ENCODE peak calls at places on chromosomes 7 and 10, in eight cellular contexts. G, N, D, V, J, X, Q and F are unnamed samples.

GRCh38 chr10:102802920-102803534 is 34.2 kb downstream of the CYP17A1 start:
- DNase-seq in N (no peak), D (peak), Q (peak), G (peak), X (peak), V (no peak), J (no peak), F (no peak)

GRCh38 chr7:19519443-19519977 is 189.3 kb downstream of the POLR1F start:
- DNase-seq in X (no peak), J (no peak), G (no peak), V (no peak), N (no peak), Q (no peak), D (peak), F (no peak)

GRCh38 chr10:73931767-73932624 is 21.1 kb downstream of the PLAU start:
- DNase-seq in N (peak), G (no peak), X (no peak), V (peak), Q (no peak), D (no peak), J (peak), F (peak)

GRCh38 chr7:7271094-7271874 is 88.9 kb downstream of the C1GALT1 start:
- DNase-seq in V (no peak), Q (no peak), N (no peak), X (no peak), J (peak), G (no peak), D (no peak), F (peak)

GRCh38 chr7:4842302-4843064 is 19.3 kb downstream of the PAPOLB start:
- DNase-seq in X (peak), V (no peak), J (no peak), D (no peak), G (no peak), Q (no peak), N (no peak), F (no peak)

GRCh38 chr7:133011746-133012145 is 70.1 kb downstream of the CHCHD3 start:
- DNase-seq in N (no peak), G (no peak), D (no peak), V (no peak), Q (no peak), J (no peak), X (no peak), F (no peak)

GRCh38 chr10:98331888-98332287 is 63.9 kb upstream of the LOXL4 start:
- DNase-seq in V (no peak), Q (no peak), D (no peak), N (no peak), X (no peak), G (no peak), J (peak), F (peak)

GRCh38 chr7:142568430-142569097 is 180.7 kb upstream of the PRSS1 start:
- DNase-seq in G (no peak), J (no peak), D (peak), Q (no peak), X (peak), N (no peak), V (no peak), F (no peak)

GRCh38 chr7:66330961-66331360 is 125.8 kb downstream of the TPST1 start:
- DNase-seq in D (no peak), G (peak), V (no peak), J (no peak), N (no peak), Q (peak), X (peak), F (peak)

GRCh38 chr10:132306951-132307751 is 599 bp downstream of the STK32C start:
- DNase-seq in D (no peak), V (peak), X (peak), J (no peak), Q (peak), N (peak), G (peak), F (no peak)

GRCh38 chr10:120394446-120394845 is 62.6 kb upstream of the PLPP4 start:
- DNase-seq in G (no peak), V (no peak), J (no peak), N (no peak), X (no peak), Q (no peak), D (no peak), F (no peak)

GRCh38 chr7:47326808-47327207 is 255.1 kb downstream of the TNS3 start:
- DNase-seq in G (no peak), J (no peak), N (no peak), Q (peak), V (no peak), D (peak), X (peak), F (no peak)

GRCh38 chr7:141071260-141071854 is 2.5 kb upstream of the TMEM178B start:
- DNase-seq in Q (no peak), J (peak), X (peak), N (no peak), D (no peak), G (no peak), V (peak), F (peak)

GRCh38 chr7:51226042-51226755 is 90.4 kb downstream of the COBL start:
- DNase-seq in V (no peak), J (no peak), X (no peak), N (no peak), G (no peak), Q (no peak), D (no peak), F (no peak)

GRCh38 chr7:36128448-36129047 is 24.5 kb upstream of the EEPD1 start:
- DNase-seq in X (peak), V (no peak), J (no peak), D (peak), N (no peak), G (peak), Q (peak), F (no peak)

GRCh38 chr10:48550071-48550691 is 54.7 kb downstream of the ARHGAP22 start:
- DNase-seq in J (no peak), G (no peak), Q (no peak), D (no peak), V (no peak), N (no peak), X (no peak), F (no peak)

GRCh38 chr7:38102486-38102885 is 75.6 kb upstream of the STARD3NL start:
- DNase-seq in N (no peak), J (no peak), D (no peak), V (no peak), Q (no peak), X (peak), G (no peak), F (no peak)

GRCh38 chr10:73218466-73219191 is 28.4 kb downstream of the DNAJC9 start:
- DNase-seq in V (no peak), G (no peak), N (no peak), Q (no peak), X (peak), D (no peak), J (no peak), F (peak)

GRCh38 chr10:86182150-86182549 is 184.4 kb downstream of the GRID1 start:
- DNase-seq in J (no peak), D (no peak), V (no peak), N (no peak), Q (no peak), G (peak), X (no peak), F (no peak)

GRCh38 chr10:86180861-86181260 is 185.7 kb downstream of the GRID1 start:
- DNase-seq in G (peak), Q (no peak), D (no peak), V (no peak), N (no peak), J (no peak), X (no peak), F (no peak)

GRCh38 chr10:86178401-86179142 is 188.0 kb downstream of the GRID1 start:
- DNase-seq in J (peak), N (no peak), X (no peak), V (no peak), Q (no peak), G (peak), D (no peak), F (no peak)

GRCh38 chr10:86179143-86179505 is 187.5 kb downstream of the GRID1 start:
- DNase-seq in X (no peak), G (peak), J (no peak), V (no peak), N (no peak), D (no peak), Q (no peak), F (no peak)

DNA sequence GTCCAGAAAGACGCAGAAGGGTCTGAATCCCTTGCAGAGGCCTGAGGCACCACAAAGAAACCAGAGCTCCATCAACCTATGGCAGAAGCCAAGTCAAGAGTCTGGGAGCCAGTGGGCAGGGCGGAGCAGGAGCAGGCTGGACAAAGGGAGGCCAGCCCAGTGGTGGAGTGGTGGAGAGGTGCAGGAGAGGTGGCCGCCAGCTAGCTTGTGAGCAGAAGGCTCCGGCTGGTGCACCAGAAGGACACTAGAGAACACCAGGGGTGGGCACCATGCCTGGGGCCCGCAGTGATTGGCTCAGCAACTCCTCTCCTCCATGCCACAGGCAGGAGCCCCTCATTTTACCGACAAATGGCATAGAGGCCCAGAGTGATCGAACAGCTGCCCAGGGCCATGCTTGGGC is 186.6 kb downstream of the GRID1 start:
- DNase-seq in Q (no peak), V (no peak), X (no peak), N (no peak), D (no peak), G (peak), J (no peak), F (no peak)
- H3K4me3 ChIP-seq in Q (no peak), V (no peak), X (no peak), N (no peak), D (no peak), G (no peak), J (no peak), F (no peak)

GRCh38 chr7:128265156-128265905 is 24.3 kb downstream of the LEP start:
- DNase-seq in Q (no peak), D (no peak), J (no peak), N (no peak), G (no peak), V (no peak), X (no peak), F (no peak)

GRCh38 chr7:128268233-128268632 is 27.2 kb downstream of the LEP start:
- DNase-seq in V (no peak), N (no peak), Q (no peak), G (no peak), X (no peak), J (no peak), D (no peak), F (no peak)

GRCh38 chr7:128266891-128267839 is 26.1 kb downstream of the LEP start:
- DNase-seq in V (no peak), N (no peak), Q (peak), D (peak), G (peak), J (no peak), X (peak), F (no peak)

GRCh38 chr7:128265906-128266300 is 24.8 kb downstream of the LEP start:
- DNase-seq in G (no peak), X (no peak), N (no peak), V (no peak), Q (no peak), D (no peak), J (no peak), F (no peak)

DNA sequence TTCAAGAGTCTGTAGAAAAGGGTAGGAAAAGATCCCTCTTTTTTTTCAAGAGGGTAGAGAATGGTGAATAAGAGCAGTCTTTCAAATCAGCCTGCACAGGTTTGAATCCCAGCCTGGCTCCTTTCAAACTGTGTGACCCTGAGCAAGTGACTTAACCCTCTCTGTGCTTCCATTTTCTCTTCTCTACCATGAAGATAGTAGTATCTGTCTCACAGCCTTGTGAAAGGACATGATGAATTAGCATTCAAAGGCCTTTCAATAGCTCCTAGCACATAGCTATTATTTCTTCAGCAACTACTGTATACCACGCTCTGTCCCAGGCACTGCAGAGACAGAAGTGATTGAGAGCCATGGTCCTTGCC is 25.4 kb downstream of the LEP start:
- DNase-seq in N (no peak), X (no peak), G (no peak), V (no peak), J (no peak), D (no peak), Q (no peak), F (no peak)
- H3K4me3 ChIP-seq in N (no peak), X (no peak), G (peak), V (no peak), J (no peak), D (no peak), Q (no peak), F (no peak)

GRCh38 chr7:128131115-128131514 is 99.9 kb upstream of the LRRC4 start:
- DNase-seq in G (no peak), V (no peak), J (no peak), D (no peak), Q (no peak), N (no peak), X (no peak), F (no peak)
- H3K4me3 ChIP-seq in G (no peak), V (no peak), J (no peak), D (no peak), Q (no peak), N (no peak), X (no peak), F (no peak)

DNA sequence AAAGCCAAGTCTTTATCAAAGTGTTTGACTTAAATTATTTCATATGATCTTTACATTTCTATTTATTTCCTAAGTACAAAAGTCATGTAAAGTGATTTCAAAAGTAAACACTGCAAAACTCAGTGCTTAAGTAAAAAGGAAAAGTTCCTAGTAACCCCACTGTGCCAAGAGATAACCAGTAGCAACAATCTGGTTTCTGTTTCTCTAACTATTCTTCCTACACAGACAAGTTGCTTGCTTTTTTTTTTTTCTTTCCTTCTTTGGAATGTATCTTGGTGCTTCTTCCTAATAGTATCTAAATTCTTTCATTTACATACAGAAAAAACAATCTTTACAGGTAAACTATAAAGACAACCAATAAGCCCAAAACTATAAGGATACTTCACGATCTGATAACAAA is 3.1 kb downstream of the JCAD start:
- DNase-seq in D (no peak), Q (no peak), V (no peak), N (no peak), J (no peak), X (no peak), G (no peak), F (no peak)
- H3K4me3 ChIP-seq in D (peak), Q (no peak), V (no peak), N (no peak), J (no peak), X (peak), G (peak), F (no peak)

GRCh38 chr10:104349623-104350142 is 4.0 kb upstream of the CFAP58 start:
- DNase-seq in N (no peak), G (no peak), X (peak), J (no peak), V (no peak), D (peak), Q (no peak), F (no peak)

GRCh38 chr10:104348601-104349000 is 5.0 kb upstream of the CFAP58 start:
- DNase-seq in N (no peak), J (no peak), X (no peak), G (no peak), Q (no peak), D (no peak), V (no peak), F (no peak)

GRCh38 chr10:104351919-104352318 is 1.7 kb upstream of the CFAP58 start:
- DNase-seq in J (no peak), D (no peak), X (no peak), V (no peak), N (no peak), G (no peak), Q (no peak), F (no peak)

GRCh38 chr10:104351067-104351681 is 2.5 kb upstream of the CFAP58 start:
- DNase-seq in X (no peak), V (no peak), D (no peak), G (no peak), N (no peak), Q (no peak), J (no peak), F (no peak)

GRCh38 chr10:104350146-104350635 is 3.4 kb upstream of the CFAP58 start:
- DNase-seq in X (peak), Q (no peak), V (no peak), N (no peak), J (peak), D (no peak), G (no peak), F (peak)
- H3K4me3 ChIP-seq in X (no peak), Q (no peak), V (no peak), N (no peak), J (no peak), D (no peak), G (peak), F (no peak)

DNA sequence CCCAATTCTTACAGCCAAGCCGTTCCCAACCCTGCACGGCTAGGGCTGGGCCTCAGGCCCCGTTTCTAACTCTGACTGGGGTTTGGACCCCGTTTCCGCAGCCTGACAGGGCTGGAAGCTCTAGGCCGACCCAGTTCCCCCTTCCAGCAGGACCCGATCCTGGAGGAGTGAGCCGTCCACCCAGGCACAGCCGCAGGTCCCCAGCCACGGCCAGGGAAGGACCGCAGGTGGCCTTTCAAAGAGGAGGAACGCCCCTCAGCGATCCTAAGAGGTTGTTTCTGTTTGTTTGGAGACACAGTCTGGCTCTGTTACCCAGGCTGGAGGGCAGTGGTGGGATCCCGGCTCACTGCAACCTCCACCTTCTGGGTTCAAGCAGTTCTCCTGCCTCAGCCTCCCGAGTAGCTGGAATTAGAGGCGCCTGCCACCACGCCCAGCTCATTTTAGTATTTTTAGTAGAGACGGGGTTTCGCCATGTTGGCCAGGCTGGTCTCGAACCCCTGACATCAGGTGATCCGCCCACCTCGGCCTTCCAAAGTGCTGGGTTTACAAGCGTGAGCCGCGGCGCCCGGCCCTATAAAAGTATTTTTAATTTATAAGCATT is 778 bp upstream of the GET4 start:
- DNase-seq in Q (peak), D (no peak), X (no peak), N (no peak), V (no peak), J (no peak), G (no peak), F (no peak)
- H3K4me3 ChIP-seq in Q (peak), D (peak), X (no peak), N (no peak), V (no peak), J (no peak), G (peak), F (peak)

DNA sequence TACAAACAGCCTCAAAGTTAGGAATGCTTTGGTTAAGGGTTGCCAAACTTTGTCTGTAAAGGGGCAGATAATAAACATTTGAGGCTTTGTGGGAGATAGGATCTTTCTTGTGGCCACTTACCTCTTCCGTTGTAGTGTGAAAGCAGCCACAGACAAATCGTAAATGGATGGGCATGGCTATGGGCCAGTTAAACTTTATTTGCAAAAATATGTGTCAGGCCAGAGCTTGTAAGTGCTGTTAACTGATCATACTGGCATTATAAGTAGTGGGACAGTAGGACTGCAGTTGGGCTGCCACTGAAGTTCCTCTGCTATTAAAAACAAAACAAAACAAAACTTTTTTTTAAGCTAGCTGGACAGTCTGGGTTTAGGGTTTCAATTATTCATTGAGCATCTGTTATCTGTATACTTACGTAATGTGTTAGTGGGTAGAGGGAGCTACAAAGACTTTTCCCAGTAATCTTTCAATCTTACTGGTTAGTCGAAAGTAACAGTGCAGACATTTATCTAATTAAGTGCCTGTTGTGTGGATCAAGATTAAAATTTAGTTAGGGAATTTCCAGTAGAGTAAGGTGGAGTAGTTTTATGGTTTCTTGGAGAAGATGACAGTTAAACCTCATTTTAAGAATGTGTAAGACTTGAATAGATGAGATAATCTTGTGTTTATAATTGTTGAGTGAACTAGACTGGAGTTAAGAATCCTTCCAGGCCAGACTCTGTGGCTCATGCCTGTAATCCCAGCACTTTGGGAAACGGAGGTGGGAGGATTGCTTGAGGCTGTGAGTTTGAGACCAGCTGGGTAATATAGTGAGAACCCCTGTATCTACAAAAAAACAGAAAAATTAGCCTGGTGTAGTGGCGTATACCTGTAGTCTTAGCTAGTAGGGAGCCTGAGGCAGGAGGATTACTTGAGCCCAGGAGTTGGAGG is 100.1 kb downstream of the BTRC start:
- DNase-seq in X (no peak), D (no peak), Q (no peak), J (no peak), G (no peak), V (no peak), N (no peak), F (peak)
- H3K4me3 ChIP-seq in X (no peak), D (no peak), Q (no peak), J (no peak), G (no peak), V (no peak), N (no peak), F (no peak)

GRCh38 chr10:325282-325681 is 190.0 kb downstream of the ZMYND11 start:
- DNase-seq in J (no peak), D (no peak), V (no peak), Q (no peak), X (no peak), N (no peak), G (no peak), F (no peak)
- H3K4me3 ChIP-seq in J (no peak), D (no peak), V (no peak), Q (no peak), X (no peak), N (no peak), G (no peak), F (no peak)